ENCODE peak calls at places on chromosomes 4 and X, in seven cellular contexts. P is GM23338, O is SK-N-SH, G is Panc1, W is K562, H is HCT116, R is GM12878. Y is an unnamed sample.
A peak's percentile ranks its signal among the peaks of the same experiment; 100 is the strongest.

GRCh38 chrX:15946783-15947550 is 92.4 kb upstream of the AP1S2 start:
- DNase-seq in W (no peak), O (no peak), P (no peak), H (no peak), G (no peak), R (no peak), Y (no peak)

GRCh38 chr4:138458751-138459150 is 216.6 kb upstream of the SLC7A11 start:
- DNase-seq in O (no peak), W (no peak), H (no peak), R (no peak), P (no peak), G (no peak), Y (no peak)

GRCh38 chr4:92047209-92047877 is 256.4 kb upstream of the GRID2 start:
- DNase-seq in H (no peak), G (no peak), W (no peak), O (peak; percentile 2), R (no peak), P (peak; percentile 45), Y (no peak)

GRCh38 chr4:112403072-112403945 is 106.1 kb downstream of the ALPK1 start:
- DNase-seq in W (no peak), G (no peak), P (peak; percentile 33), O (no peak), R (no peak), H (no peak), Y (no peak)

GRCh38 chr4:147547314-147548056 is 66.6 kb downstream of the EDNRA start:
- DNase-seq in H (no peak), P (no peak), W (no peak), G (no peak), O (no peak), R (no peak), Y (peak; percentile 29)

GRCh38 chr4:1115528-1116293 is 2.3 kb upstream of the RNF212 start:
- DNase-seq in H (no peak), G (no peak), P (no peak), W (no peak), O (no peak), R (no peak), Y (no peak)

GRCh38 chr4:87543835-87544461 is 14.8 kb upstream of the SPARCL1 start:
- DNase-seq in G (no peak), O (peak; percentile 34), W (peak; percentile 17), H (peak; percentile 38), P (peak; percentile 83), R (no peak), Y (peak; percentile 4)

GRCh38 chr4:151276787-151277557 is at the start of gene PRSS48:
- DNase-seq in W (peak; percentile 62), O (peak; percentile 68), P (peak; percentile 92), H (peak; percentile 34), G (peak; percentile 17), R (no peak), Y (peak; percentile 55)

GRCh38 chr4:121338506-121338905 is 42.3 kb downstream of the QRFPR start:
- DNase-seq in O (no peak), P (no peak), W (no peak), H (no peak), R (no peak), G (no peak), Y (no peak)

GRCh38 chr4:105198541-105198940 is 51.9 kb downstream of the TET2 start:
- DNase-seq in G (no peak), R (no peak), H (no peak), W (no peak), O (no peak), P (no peak), Y (no peak)

GRCh38 chr4:74531952-74532794 is 87.2 kb downstream of the AREG start:
- DNase-seq in P (peak; percentile 82), W (peak; percentile 63), R (peak; percentile 8), G (peak; percentile 75), H (peak; percentile 92), O (peak; percentile 0), Y (peak; percentile 75)

GRCh38 chr4:20264688-20265087 is 13.0 kb downstream of the SLIT2 start:
- DNase-seq in O (no peak), R (no peak), P (no peak), H (no peak), W (no peak), G (no peak), Y (no peak)

GRCh38 chr4:1053080-1053661 is 41.7 kb downstream of the FGFRL1 start:
- DNase-seq in P (no peak), W (no peak), R (no peak), O (peak; percentile 23), H (no peak), G (no peak), Y (no peak)

GRCh38 chr4:12576409-12576808 is 907.7 kb downstream of the RAB28 start:
- DNase-seq in O (no peak), P (no peak), R (no peak), W (no peak), G (no peak), H (no peak), Y (no peak)

GRCh38 chr4:108540536-108540935 is 79.8 kb upstream of the RPL34 start:
- DNase-seq in H (no peak), R (no peak), G (no peak), W (no peak), P (no peak), O (no peak), Y (no peak)

GRCh38 chr4:128228021-128228571 is 59.5 kb downstream of the PGRMC2 start:
- DNase-seq in O (no peak), G (no peak), P (no peak), W (no peak), R (no peak), H (no peak), Y (no peak)

GRCh38 chr4:62670509-62670908 is 1470.4 kb downstream of the ADGRL3 start:
- DNase-seq in G (no peak), O (peak; percentile 3), H (no peak), P (no peak), R (no peak), W (no peak), Y (no peak)

GRCh38 chr4:7853271-7853670 is 86.4 kb downstream of the AFAP1 start:
- DNase-seq in R (no peak), G (no peak), P (no peak), W (no peak), H (no peak), O (no peak), Y (no peak)
- H3K36me3 ChIP-seq in R (no peaks in the 10 kb centered on the region), G (peaks cover 22% of the 10 kb centered on the region), P (no peaks in the 10 kb centered on the region), W (no peaks in the 10 kb centered on the region), H (no peaks in the 10 kb centered on the region), O (peaks cover 67% of the 10 kb centered on the region), Y (peaks cover 7% of the 10 kb centered on the region)

GRCh38 chr4:29405151-29405550 is 1315.0 kb upstream of the PCDH7 start:
- DNase-seq in H (no peak), W (no peak), G (no peak), O (no peak), R (no peak), P (no peak), Y (no peak)
- TF ChIP-seq REST in H (no peak), W (no peak), G (no peak), O (no peak), R (no peak), P (no peak), Y (no peak)

DNA sequence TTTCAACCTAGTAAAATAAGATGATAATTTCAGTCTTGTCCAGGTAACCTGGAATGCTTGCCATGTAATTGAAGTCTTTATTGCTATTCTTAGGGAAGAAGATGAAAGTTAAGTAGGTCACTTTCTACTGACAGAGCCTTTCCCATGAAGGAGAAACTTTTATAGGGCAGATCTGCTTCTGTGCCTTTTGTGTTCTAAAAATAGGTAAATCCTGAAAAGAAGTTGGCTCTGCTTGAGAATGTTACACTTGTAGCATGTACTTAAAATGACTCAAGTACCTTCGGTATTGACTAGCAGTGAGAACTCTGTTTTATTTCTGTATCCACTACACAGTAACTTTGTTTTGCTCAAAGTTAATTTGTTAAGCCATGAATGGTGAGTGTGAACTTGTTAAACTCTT is 52.8 kb downstream of the SEPTIN11 start:
- DNase-seq in W (no peak), H (no peak), R (no peak), P (no peak), G (no peak), O (no peak), Y (no peak)
- H3K36me3 ChIP-seq in W (peaks cover 75% of the 10 kb centered on the region), H (peaks cover 21% of the 10 kb centered on the region), R (peaks cover 30% of the 10 kb centered on the region), P (peaks cover 8% of the 10 kb centered on the region), G (no peaks in the 10 kb centered on the region), O (peaks cover 66% of the 10 kb centered on the region), Y (peaks cover 45% of the 10 kb centered on the region)

GRCh38 chr4:184313058-184313709 is 95.5 kb upstream of the ENPP6 start:
- DNase-seq in R (no peak), P (no peak), G (no peak), O (no peak), H (no peak), W (no peak), Y (no peak)

GRCh38 chr4:184310881-184311709 is 93.4 kb upstream of the ENPP6 start:
- DNase-seq in H (no peak), P (no peak), W (no peak), O (no peak), G (no peak), R (no peak), Y (peak; percentile 53)

GRCh38 chr4:184309241-184310170 is 91.8 kb upstream of the ENPP6 start:
- DNase-seq in G (no peak), H (no peak), P (no peak), W (no peak), O (no peak), R (no peak), Y (no peak)

GRCh38 chr4:184312126-184312525 is 94.5 kb upstream of the ENPP6 start:
- DNase-seq in H (no peak), G (no peak), R (no peak), O (no peak), P (no peak), W (no peak), Y (no peak)

DNA sequence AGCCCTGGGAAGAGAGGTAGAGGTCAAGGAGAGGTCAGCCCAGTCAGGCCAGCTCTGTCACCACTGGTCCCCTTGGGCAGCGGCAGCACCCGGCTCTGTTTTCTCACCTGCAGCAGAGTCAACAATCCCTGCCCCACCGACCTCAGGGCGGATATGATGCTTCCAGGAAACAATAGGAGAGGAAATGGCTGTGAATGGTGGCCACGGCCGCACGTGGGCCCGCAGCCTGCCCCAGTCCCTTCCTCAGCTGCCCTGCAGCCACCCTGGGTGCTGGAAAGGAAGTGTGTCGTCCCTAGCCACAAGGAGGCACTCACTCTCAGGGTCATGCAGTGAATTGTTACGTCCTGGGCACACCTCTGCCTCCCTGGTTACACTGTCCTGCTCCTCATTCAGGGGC is 92.5 kb upstream of the ENPP6 start:
- DNase-seq in R (no peak), H (no peak), P (peak; percentile 50), O (no peak), G (no peak), W (peak; percentile 24), Y (no peak)
- TF ChIP-seq REST in R (no peak), H (no peak), P (no peak), O (no peak), G (no peak), W (no peak), Y (no peak)

GRCh38 chrX:104502460-104502859 is 63.5 kb upstream of the IL1RAPL2 start:
- DNase-seq in H (no peak), G (no peak), R (no peak), O (no peak), P (no peak), W (no peak), Y (no peak)
- H3K36me3 ChIP-seq in H (no peaks in the 10 kb centered on the region), G (no peaks in the 10 kb centered on the region), R (no peaks in the 10 kb centered on the region), O (no peaks in the 10 kb centered on the region), P (no peaks in the 10 kb centered on the region), W (no peaks in the 10 kb centered on the region), Y (no peaks in the 10 kb centered on the region)

Y was measured in HepG2.